ENCODE peak calls at places on chromosomes 1 and 21, in ten cellular contexts. Q is ACHN; V is NCI-H1436; Y is cardiac fibroblast; B is stimulated activated naive CD8-positive, alpha-beta T cell treated with anti-CD3 and anti-CD28 coated beads, Interleukin-15, Interleukin-2, amounts not matched to agents 100 U/mL and 50 U/mL, for 24 hours; W is iris pigment epithelial cell; O is EL; G is A549; U is head of caudate nucleus; P is GM10248. I is an unnamed sample.

GRCh38 chr1:55250399-55251075 is 35.4 kb upstream of the USP24 start:
- DNase-seq in G (no peak), W (no peak), V (no peak), Y (no peak), O (peak; percentile 16), P (no peak), Q (no peak), U (no peak), B (no peak), I (no peak)

GRCh38 chr1:160214481-160215140 is 9.4 kb downstream of the PEA15 start:
- DNase-seq in V (no peak), P (no peak), Y (no peak), W (no peak), G (no peak), U (no peak), O (no peak), B (no peak), Q (no peak), I (no peak)

GRCh38 chr1:170339565-170339964 is 192.4 kb upstream of the GORAB start:
- DNase-seq in W (no peak), O (no peak), G (no peak), U (no peak), Q (no peak), P (no peak), B (no peak), Y (no peak), V (no peak), I (no peak)

GRCh38 chr1:214332950-214333798 is 52.2 kb downstream of the SMYD2 start:
- DNase-seq in U (peak; percentile 59), G (peak; percentile 39), V (peak; percentile 36), P (peak; percentile 62), O (peak; percentile 67), Q (peak; percentile 58), B (peak; percentile 63), Y (peak; percentile 70), W (peak; percentile 59), I (peak; percentile 60)

GRCh38 chr1:20727746-20728316 is 4.7 kb downstream of the SH2D5 start:
- DNase-seq in Q (no peak), U (no peak), G (no peak), P (peak; percentile 21), B (no peak), V (no peak), Y (peak; percentile 41), W (peak; percentile 27), O (no peak), I (peak; percentile 15)

GRCh38 chr1:119773711-119774241 is 5.1 kb upstream of the HMGCS2 start:
- DNase-seq in O (no peak), W (peak; percentile 34), V (no peak), G (no peak), Q (no peak), Y (no peak), P (no peak), U (no peak), B (no peak), I (no peak)

GRCh38 chr1:64508521-64509096 is 38.7 kb downstream of the CACHD1 start:
- DNase-seq in O (no peak), W (no peak), B (no peak), G (no peak), Y (no peak), Q (no peak), P (no peak), V (no peak), U (no peak), I (no peak)

GRCh38 chr1:211985556-211986264 is 49.6 kb downstream of the INTS7 start:
- DNase-seq in W (no peak), U (no peak), O (no peak), V (no peak), Q (no peak), B (no peak), P (peak; percentile 64), Y (no peak), G (no peak), I (no peak)

GRCh38 chr1:114558548-114558947 is 22.9 kb downstream of the BCAS2 start:
- DNase-seq in U (no peak), Q (peak; percentile 14), G (peak; percentile 5), P (peak; percentile 43), Y (peak; percentile 20), O (no peak), V (no peak), B (no peak), W (peak; percentile 3), I (no peak)

GRCh38 chr1:37255111-37255795 is 219.1 kb upstream of the ZC3H12A start:
- DNase-seq in O (no peak), Q (peak; percentile 44), U (peak; percentile 59), Y (no peak), W (peak; percentile 10), P (peak; percentile 36), B (peak; percentile 20), V (peak; percentile 33), G (peak; percentile 19), I (no peak)

GRCh38 chr21:31675960-31676359 is 16.5 kb downstream of the SOD1 start:
- DNase-seq in Q (no peak), W (no peak), G (no peak), P (no peak), B (no peak), Y (no peak), O (no peak), U (no peak), V (no peak), I (no peak)

GRCh38 chr1:60541831-60542532 is 468.4 kb upstream of the C1orf87 start:
- DNase-seq in V (no peak), P (no peak), Q (no peak), U (no peak), G (no peak), B (no peak), Y (no peak), W (no peak), O (no peak), I (no peak)

GRCh38 chr1:7549277-7549676 is 221.8 kb upstream of the VAMP3 start:
- DNase-seq in O (peak; percentile 89), Q (peak; percentile 88), U (no peak), P (no peak), B (peak; percentile 68), V (peak; percentile 38), G (peak; percentile 92), Y (peak; percentile 62), W (peak; percentile 78), I (peak; percentile 60)

GRCh38 chr1:235015291-235015990 is 113.2 kb downstream of the TOMM20 start:
- DNase-seq in V (no peak), G (no peak), U (no peak), Q (no peak), W (no peak), O (no peak), B (peak; percentile 60), Y (no peak), P (peak; percentile 41), I (peak; percentile 37)

GRCh38 chr1:109790735-109791494 is 27.2 kb upstream of the EPS8L3 start:
- DNase-seq in O (peak; percentile 36), Q (peak; percentile 32), G (peak; percentile 61), P (peak; percentile 85), W (peak; percentile 85), B (peak; percentile 87), U (no peak), V (no peak), Y (peak; percentile 53), I (peak; percentile 90)

GRCh38 chr21:37536616-37537278 is 170.2 kb downstream of the DYRK1A start:
- DNase-seq in Q (no peak), O (no peak), G (no peak), V (no peak), P (no peak), U (no peak), B (no peak), Y (no peak), W (no peak), I (no peak)

GRCh38 chr1:153642161-153642560 is 8.3 kb downstream of the CHTOP start:
- DNase-seq in U (no peak), W (no peak), V (no peak), P (no peak), Y (no peak), B (no peak), Q (no peak), O (no peak), G (no peak), I (no peak)

GRCh38 chr1:183872406-183872805 is 67.5 kb downstream of the RGL1 start:
- DNase-seq in Q (no peak), U (no peak), B (no peak), V (no peak), P (no peak), O (no peak), G (no peak), Y (peak; percentile 48), W (peak; percentile 70), I (no peak)

GRCh38 chr1:76035053-76035452 is 39.5 kb upstream of the ST6GALNAC3 start:
- DNase-seq in U (no peak), G (peak; percentile 5), B (no peak), V (no peak), Q (peak; percentile 18), O (peak; percentile 14), W (no peak), P (no peak), Y (peak; percentile 7), I (no peak)

GRCh38 chr1:9230869-9231533 is 3.6 kb upstream of the H6PD start:
- DNase-seq in O (peak; percentile 35), P (no peak), G (no peak), W (no peak), U (no peak), V (no peak), Y (peak; percentile 39), B (no peak), Q (no peak), I (no peak)

GRCh38 chr1:185789846-185790735 is 55.9 kb downstream of the HMCN1 start:
- DNase-seq in B (no peak), G (no peak), V (no peak), U (no peak), Q (no peak), O (no peak), W (peak; percentile 19), Y (peak; percentile 68), P (no peak), I (no peak)

GRCh38 chr1:234541281-234541975 is 62.4 kb upstream of the TARBP1 start:
- DNase-seq in W (no peak), Q (peak; percentile 68), G (peak; percentile 33), P (no peak), O (peak; percentile 20), V (no peak), Y (peak; percentile 63), U (no peak), B (no peak), I (no peak)

GRCh38 chr1:240732390-240732789 is 120.4 kb upstream of the GREM2 start:
- DNase-seq in V (peak; percentile 78), W (peak; percentile 72), P (peak; percentile 58), U (no peak), O (peak; percentile 74), G (peak; percentile 73), Q (peak; percentile 77), B (no peak), Y (peak; percentile 80), I (no peak)

GRCh38 chr1:23422955-23423354 is 1.6 kb downstream of the TCEA3 start:
- DNase-seq in U (no peak), V (no peak), B (peak; percentile 4), P (no peak), W (no peak), Y (no peak), G (no peak), Q (no peak), O (peak; percentile 11), I (no peak)

GRCh38 chr1:37995773-37996379 is 6.1 kb upstream of the SF3A3 start:
- DNase-seq in B (peak; percentile 72), P (no peak), W (peak; percentile 64), G (no peak), O (peak; percentile 58), Q (peak; percentile 39), U (no peak), V (no peak), Y (peak; percentile 73), I (no peak)

GRCh38 chr1:202812176-202813026 is 1.6 kb downstream of the PCAT6 start:
- DNase-seq in G (peak; percentile 25), Q (no peak), O (no peak), W (no peak), Y (no peak), U (no peak), V (no peak), B (no peak), P (no peak), I (no peak)

GRCh38 chr1:81179239-81179638 is 621.5 kb upstream of the ADGRL2 start:
- DNase-seq in Y (peak; percentile 92), W (peak; percentile 94), U (no peak), G (peak; percentile 55), Q (peak; percentile 80), B (no peak), P (no peak), O (peak; percentile 81), V (no peak), I (no peak)

GRCh38 chr1:77489910-77490309 is 192.5 kb downstream of the ZZZ3 start:
- DNase-seq in Q (no peak), V (no peak), Y (peak; percentile 41), U (no peak), B (no peak), G (no peak), O (peak; percentile 53), P (no peak), W (peak; percentile 38), I (no peak)